ENCODE peak calls at places on chromosomes 6 and 20, in seven cellular contexts. B is GM20000; N is nucleus accumbens; M is OCI-LY7; L is activated gamma-delta T cell treated with Interleukin-2 at 50 U/mL for 16 hours; Z is activated T-cell treated with anti-CD3 and anti-CD28 coated beads, Interleukin-2, amount 50 U/mL, for 24 hours; Y is Jurkat, Clone E6-1. F is an unnamed sample.

GRCh38 chr6:33745558-33745957 is 1.1 kb downstream of the IP6K3 start:
- DNase-seq in L (no peak), B (no peak), Z (no peak), Y (no peak), M (no peak), N (no peak), F (no peak)

GRCh38 chr6:3328145-3328544 is 69.4 kb downstream of the PSMG4 start:
- DNase-seq in M (no peak), L (no peak), Z (no peak), N (no peak), B (no peak), Y (no peak), F (no peak)

GRCh38 chr20:43537921-43538854 is 20.6 kb upstream of the SGK2 start:
- DNase-seq in Z (peak), N (no peak), B (peak), Y (peak), M (peak), L (peak), F (no peak)

GRCh38 chr20:20744170-20744725 is 31.8 kb upstream of the RALGAPA2 start:
- DNase-seq in L (no peak), M (no peak), Z (no peak), Y (no peak), N (no peak), B (no peak), F (peak)

GRCh38 chr6:709471-710056 is 16.6 kb upstream of the EXOC2 start:
- DNase-seq in M (peak), Z (no peak), B (no peak), N (no peak), L (no peak), Y (no peak), F (no peak)

GRCh38 chr6:142207265-142207877 is 60.3 kb downstream of the VTA1 start:
- DNase-seq in N (no peak), Y (no peak), Z (peak), B (no peak), M (peak), L (peak), F (no peak)

GRCh38 chr20:55782861-55783260 is 222.5 kb downstream of the CBLN4 start:
- DNase-seq in M (no peak), Z (no peak), Y (no peak), N (no peak), L (no peak), B (no peak), F (no peak)

GRCh38 chr20:62487-62886 is 25.0 kb upstream of the DEFB125 start:
- DNase-seq in B (no peak), Z (no peak), M (no peak), Y (no peak), N (no peak), L (no peak), F (no peak)

GRCh38 chr6:137271245-137272183 is 52.3 kb upstream of the IFNGR1 start:
- DNase-seq in B (no peak), Y (peak), N (no peak), M (peak), L (no peak), Z (no peak), F (peak)

GRCh38 chr6:148521586-148521985 is 178.9 kb downstream of the SASH1 start:
- DNase-seq in N (no peak), M (no peak), Z (no peak), B (no peak), Y (no peak), L (no peak), F (no peak)

GRCh38 chr6:89689732-89690131 is 51.2 kb upstream of the LYRM2 start:
- DNase-seq in L (no peak), M (no peak), B (no peak), N (peak), Y (no peak), Z (no peak), F (no peak)

GRCh38 chr6:71979911-71980310 is 93.6 kb downstream of the RIMS1 start:
- DNase-seq in Y (no peak), M (no peak), N (no peak), Z (no peak), L (no peak), B (no peak), F (no peak)

GRCh38 chr6:137056121-137056880 is 11.5 kb upstream of the IL20RA start:
- DNase-seq in L (no peak), N (no peak), Y (no peak), M (no peak), B (no peak), Z (no peak), F (no peak)

GRCh38 chr20:31515775-31516107 is 1.5 kb downstream of the HM13 start:
- DNase-seq in M (peak), Y (no peak), N (no peak), Z (no peak), B (no peak), L (no peak), F (no peak)

GRCh38 chr20:31822421-31823330 is 3.5 kb downstream of the MYLK2 start:
- DNase-seq in L (peak), Z (peak), Y (no peak), B (peak), N (peak), M (peak), F (peak)

GRCh38 chr6:112149236-112149635 is 61.8 kb downstream of the FAM229B start:
- DNase-seq in N (no peak), B (no peak), M (no peak), Y (no peak), L (no peak), Z (no peak), F (no peak)

GRCh38 chr6:163416380-163416629 is 1.8 kb downstream of the QKI start:
- DNase-seq in Y (no peak), B (no peak), L (no peak), N (no peak), Z (no peak), M (no peak), F (no peak)

GRCh38 chr6:26240157-26240980 is 124.6 kb upstream of the BTN3A2 start:
- DNase-seq in B (peak), N (no peak), Y (peak), M (no peak), Z (peak), L (peak), F (no peak)

GRCh38 chr20:10337291-10337690 is 96.7 kb downstream of the MKKS start:
- DNase-seq in N (no peak), M (no peak), Z (no peak), L (no peak), Y (no peak), B (no peak), F (no peak)

GRCh38 chr20:61330441-61330840 is 78.4 kb downstream of the CDH4 start:
- DNase-seq in B (no peak), Z (no peak), L (no peak), N (no peak), M (no peak), Y (no peak), F (no peak)

GRCh38 chr6:71621918-71622519 is 264.3 kb upstream of the RIMS1 start:
- DNase-seq in B (no peak), Z (no peak), L (no peak), N (no peak), Y (peak), M (peak), F (no peak)

GRCh38 chr6:150068786-150069648 is at the start of gene ULBP3:
- DNase-seq in L (peak), M (peak), Y (no peak), Z (peak), B (peak), N (peak), F (peak)

GRCh38 chr6:124770131-124770530 is 192.1 kb upstream of the RNF217 start:
- DNase-seq in B (no peak), L (no peak), Y (no peak), M (no peak), N (no peak), Z (no peak), F (no peak)

GRCh38 chr20:26163890-26164289 is 467.2 kb upstream of the ZNF337 start:
- DNase-seq in B (no peak), L (no peak), Y (no peak), N (no peak), Z (no peak), M (no peak), F (no peak)

GRCh38 chr6:44090465-44090864 is 36.8 kb downstream of the MRPL14 start:
- DNase-seq in B (no peak), Z (no peak), Y (no peak), M (no peak), N (no peak), L (no peak), F (no peak)

GRCh38 chr20:17652411-17652810 is 29.6 kb downstream of the RRBP1 start:
- DNase-seq in M (no peak), N (no peak), Y (no peak), Z (no peak), L (no peak), B (no peak), F (no peak)

GRCh38 chr6:22447862-22448261 is 121.5 kb upstream of the HDGFL1 start:
- DNase-seq in M (no peak), N (no peak), L (no peak), Y (no peak), B (no peak), Z (no peak), F (no peak)

GRCh38 chr6:77055711-77056110 is 407.6 kb downstream of the HTR1B start:
- DNase-seq in Y (no peak), L (no peak), N (no peak), B (no peak), M (no peak), Z (no peak), F (no peak)

GRCh38 chr6:7758456-7758855 is 32.6 kb downstream of the BMP6 start:
- DNase-seq in Z (no peak), N (no peak), L (no peak), Y (no peak), M (no peak), B (no peak), F (no peak)

GRCh38 chr20:51631011-51631950 is 88.8 kb upstream of the NFATC2 start:
- DNase-seq in L (no peak), M (no peak), B (peak), Z (no peak), N (no peak), Y (no peak), F (no peak)

GRCh38 chr6:123658848-123659247 is 22.1 kb upstream of the TRDN start:
- DNase-seq in Z (no peak), M (no peak), Y (no peak), B (no peak), N (no peak), L (no peak), F (no peak)